ENCODE peak calls at places on chromosomes 11 and 22, in five cellular contexts. L, Y, V, J and D are unnamed samples. For H3K36me3 and H3K4me1, the result is how much of the 10 kb centered on the place peaks cover.

GRCh38 chr22:24432059-24432853 is 4.9 kb downstream of the ADORA2A start:
- DNase-seq in L (peak), Y (peak), V (peak), J (no peak), D (peak)

GRCh38 chr22:46557736-46558480 is 20.5 kb upstream of the CELSR1 start:
- DNase-seq in L (peak), Y (no peak), V (no peak), J (no peak), D (no peak)

GRCh38 chr11:116782728-116783127 is 5.1 kb downstream of the ZPR1 start:
- DNase-seq in L (no peak), Y (no peak), V (no peak), J (no peak), D (no peak)

GRCh38 chr11:75492181-75492820 is 33.4 kb downstream of the GDPD5 start:
- DNase-seq in L (no peak), Y (peak), V (peak), J (no peak), D (no peak)

GRCh38 chr22:47195676-47196492 is 433.4 kb downstream of the TBC1D22A start:
- DNase-seq in L (no peak), Y (peak), V (no peak), J (no peak), D (peak)

GRCh38 chr11:16002942-16003341 is 353.4 kb downstream of the SOX6 start:
- DNase-seq in L (no peak), Y (no peak), V (no peak), J (no peak), D (no peak)

GRCh38 chr11:1832989-1833365 is 1.8 kb upstream of the SYT8 start:
- DNase-seq in L (peak), Y (peak), V (no peak), J (peak), D (no peak)

GRCh38 chr11:132312616-132313210 is 942.3 kb downstream of the NTM start:
- DNase-seq in L (no peak), Y (no peak), V (peak), J (peak), D (no peak)

GRCh38 chr11:122069946-122070345 is 46.1 kb downstream of the BLID start:
- DNase-seq in L (peak), Y (no peak), V (no peak), J (peak), D (no peak)

GRCh38 chr11:76653674-76654309 is 16.8 kb downstream of the LRRC32 start:
- DNase-seq in L (no peak), Y (no peak), V (no peak), J (no peak), D (peak)

GRCh38 chr11:66113132-66113856 is 43.2 kb downstream of the PACS1 start:
- DNase-seq in L (no peak), Y (no peak), V (no peak), J (no peak), D (no peak)

GRCh38 chr22:46262449-46263207 is 515 bp downstream of the PKDREJ start:
- DNase-seq in L (peak), Y (peak), V (no peak), J (peak), D (peak)

GRCh38 chr11:124920870-124921609 is 2.0 kb downstream of the HEPN1 start:
- DNase-seq in L (peak), Y (peak), V (no peak), J (peak), D (peak)

GRCh38 chr22:24482586-24482985 is 12.5 kb upstream of the UPB1 start:
- DNase-seq in L (no peak), Y (no peak), V (no peak), J (no peak), D (no peak)

GRCh38 chr11:13850256-13851010 is 112.1 kb upstream of the SPON1 start:
- DNase-seq in L (no peak), Y (no peak), V (peak), J (no peak), D (no peak)

GRCh38 chr11:59183768-59184167 is 11.8 kb downstream of the DTX4 start:
- DNase-seq in L (no peak), Y (no peak), V (no peak), J (no peak), D (no peak)

GRCh38 chr11:26087095-26087935 is 244.6 kb upstream of the ANO3 start:
- DNase-seq in L (no peak), Y (no peak), V (peak), J (no peak), D (no peak)

GRCh38 chr11:63917685-63918523 is 940 bp upstream of the RCOR2 start:
- DNase-seq in L (peak), Y (no peak), V (peak), J (peak), D (peak)
- H3K36me3 ChIP-seq in L (under half), Y (under half), V (under half), J (under half), D (under half)

GRCh38 chr22:36015155-36015805 is 13.3 kb downstream of the RBFOX2 start:
- DNase-seq in L (no peak), Y (no peak), V (peak), J (no peak), D (no peak)

GRCh38 chr22:36014539-36015072 is 14.0 kb downstream of the RBFOX2 start:
- DNase-seq in L (no peak), Y (no peak), V (peak), J (no peak), D (no peak)

GRCh38 chr22:36010913-36011312 is 17.7 kb downstream of the RBFOX2 start:
- DNase-seq in L (no peak), Y (no peak), V (no peak), J (no peak), D (no peak)

GRCh38 chr22:36010090-36010489 is 18.5 kb downstream of the RBFOX2 start:
- DNase-seq in L (no peak), Y (no peak), V (no peak), J (peak), D (no peak)

DNA sequence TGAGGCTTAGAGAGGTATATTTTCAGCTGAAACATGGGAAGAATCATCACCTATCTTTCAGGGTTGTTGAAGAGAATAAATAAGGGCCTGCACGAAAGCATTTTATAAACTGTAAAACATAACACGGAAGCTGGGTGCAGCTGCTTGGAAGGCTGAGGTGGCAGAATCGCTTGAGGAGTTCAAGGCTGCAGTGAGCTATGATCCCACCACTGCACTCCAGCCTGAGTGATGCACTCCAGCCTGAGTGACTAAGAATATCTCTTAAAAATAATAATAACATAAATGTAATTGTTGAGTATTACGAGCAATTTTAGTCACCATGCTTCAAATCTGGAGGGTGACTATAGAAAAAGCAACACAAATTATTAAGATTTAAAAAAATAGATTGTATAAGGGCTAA is 16.3 kb downstream of the RBFOX2 start:
- DNase-seq in L (no peak), Y (no peak), V (no peak), J (no peak), D (no peak)
- H3K4me1 ChIP-seq in L (half or more), Y (under half), V (half or more), J (under half), D (under half)

GRCh38 chr22:50398698-50399648 is 55.8 kb downstream of the PPP6R2 start:
- DNase-seq in L (no peak), Y (no peak), V (no peak), J (no peak), D (no peak)
- H3K36me3 ChIP-seq in L (under half), Y (half or more), V (half or more), J (under half), D (under half)

GRCh38 chr11:86797133-86797532 is 3.2 kb upstream of the PRSS23 start:
- DNase-seq in L (no peak), Y (no peak), V (no peak), J (no peak), D (no peak)
- H3K4me1 ChIP-seq in L (under half), Y (under half), V (under half), J (under half), D (under half)

GRCh38 chr11:107859459-107860239 is 1.1 kb upstream of the SLC35F2 start:
- DNase-seq in L (peak), Y (peak), V (peak), J (peak), D (peak)
- H3K36me3 ChIP-seq in L (under half), Y (under half), V (under half), J (under half), D (under half)

DNA sequence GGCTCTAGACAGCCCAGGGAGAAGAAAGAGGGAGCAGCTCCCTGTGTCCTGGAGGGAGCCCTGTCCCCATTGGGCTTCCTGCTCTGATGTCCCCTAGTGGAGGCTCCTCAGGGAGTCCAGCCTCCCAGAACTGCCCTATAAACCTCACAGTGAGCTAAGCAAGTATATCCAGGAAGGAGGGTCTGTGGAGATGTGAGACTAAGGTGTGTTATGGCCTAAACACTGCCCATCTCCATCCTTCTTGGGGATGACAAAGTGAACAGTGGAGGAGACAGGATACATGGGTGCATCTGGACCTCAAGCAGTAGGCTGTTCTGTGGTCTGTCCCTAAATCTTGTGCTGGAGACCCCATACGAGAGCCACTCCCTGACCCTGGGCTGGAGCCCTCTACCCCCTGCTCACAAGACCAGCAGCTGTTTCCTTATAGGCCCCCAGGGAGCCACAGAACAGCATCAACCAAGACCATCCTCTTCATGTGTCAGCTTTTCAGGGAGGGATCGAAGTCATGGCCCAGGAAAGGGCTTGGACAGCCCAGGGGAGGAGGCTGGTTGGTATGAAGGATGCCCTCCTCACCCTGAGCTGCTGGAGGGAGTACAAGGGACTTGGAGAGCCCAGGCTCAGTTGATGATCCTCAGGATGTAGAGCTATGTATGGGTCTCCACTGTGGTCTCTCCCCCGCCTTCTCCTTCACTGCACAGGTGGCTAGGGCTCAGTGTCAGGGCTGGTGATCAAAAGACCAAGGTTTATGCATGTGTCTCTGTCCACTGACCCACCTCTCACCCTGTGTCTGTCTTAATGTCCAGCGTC is 49.7 kb upstream of the TOP3B start:
- DNase-seq in L (no peak), Y (no peak), V (peak), J (no peak), D (no peak)
- H3K4me1 ChIP-seq in L (under half), Y (under half), V (half or more), J (under half), D (under half)

DNA sequence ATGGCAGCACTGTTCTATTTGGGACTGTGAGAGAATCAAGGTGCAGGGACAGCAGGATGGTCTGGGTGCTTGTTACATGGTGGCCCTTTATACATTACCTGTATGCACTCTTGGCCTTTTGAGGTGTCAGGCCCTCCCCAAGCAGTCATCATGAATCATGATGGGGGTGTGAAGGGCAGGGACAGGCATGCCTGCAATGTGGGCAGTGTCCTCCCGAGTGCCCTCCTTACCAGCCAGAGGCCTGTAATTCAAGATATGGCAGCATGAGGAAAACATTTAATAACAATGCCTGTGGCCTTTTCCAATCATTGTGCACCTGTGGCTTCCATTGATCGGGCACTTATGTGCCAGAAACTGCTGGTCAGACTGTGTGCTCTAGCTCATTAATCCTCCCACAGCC is 25.5 kb upstream of the CYP2D6 start:
- DNase-seq in L (no peak), Y (no peak), V (no peak), J (no peak), D (no peak)
- H3K36me3 ChIP-seq in L (under half), Y (half or more), V (under half), J (under half), D (under half)

DNA sequence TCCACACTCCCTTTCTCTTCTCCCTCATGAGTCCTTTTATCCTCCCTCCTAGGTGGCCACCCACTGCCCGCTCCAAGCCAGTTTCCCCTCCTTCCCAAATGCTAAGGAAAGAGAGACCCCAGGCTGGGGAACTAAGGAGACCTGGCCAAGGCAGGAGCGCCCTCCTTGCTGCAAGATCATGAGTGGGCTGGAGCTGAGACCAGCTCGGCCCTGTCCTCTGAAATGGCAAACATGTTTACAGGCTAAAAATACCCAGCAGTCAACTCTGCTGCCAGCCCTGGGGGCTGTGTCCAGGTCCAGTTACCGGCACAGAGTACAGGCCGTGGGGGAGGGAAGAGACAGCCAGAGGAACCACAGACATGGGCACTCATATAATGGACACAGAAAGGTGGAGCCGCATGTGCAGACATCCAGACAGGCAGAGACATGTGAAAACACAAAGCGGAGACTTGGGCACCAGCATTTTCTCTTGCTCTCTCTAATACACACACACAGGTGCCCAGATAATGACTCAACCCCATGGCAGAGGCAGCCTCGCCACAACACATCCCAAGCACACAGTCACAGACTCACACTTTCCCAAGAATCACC is 1.2 kb upstream of the AHNAK start:
- DNase-seq in L (peak), Y (no peak), V (no peak), J (peak), D (peak)
- H3K4me1 ChIP-seq in L (half or more), Y (half or more), V (under half), J (under half), D (under half)

GRCh38 chr11:128480066-128480465 is 107.3 kb downstream of the ETS1 start:
- DNase-seq in L (peak), Y (no peak), V (no peak), J (no peak), D (no peak)
- H3K36me3 ChIP-seq in L (under half), Y (half or more), V (half or more), J (under half), D (under half)